ENCODE peak calls at places on chromosomes 6 and 20, in six cellular contexts. T is PC-3; G is heart right ventricle; F is sigmoid colon; U is cardiac muscle cell; B is CD8-positive, alpha-beta memory T cell. R is an unnamed sample.

GRCh38 chr6:105178110-105178509 is 1.7 kb downstream of the POPDC3 start:
- DNase-seq in T (peak), G (no peak), F (no peak), U (no peak), B (no peak), R (peak)

GRCh38 chr6:12335131-12335527 is 45.0 kb downstream of the EDN1 start:
- DNase-seq in T (no peak), G (no peak), F (no peak), U (no peak), B (no peak), R (no peak)

GRCh38 chr6:132320007-132320406 is 81.3 kb downstream of the MOXD1 start:
- DNase-seq in T (no peak), G (no peak), F (no peak), U (no peak), B (no peak), R (no peak)

GRCh38 chr20:19887566-19888268 is 129.4 kb upstream of the NAA20 start:
- DNase-seq in T (no peak), G (no peak), F (no peak), U (no peak), B (no peak), R (no peak)

GRCh38 chr20:24762371-24762770 is 186.7 kb upstream of the CST7 start:
- DNase-seq in T (no peak), G (no peak), F (no peak), U (no peak), B (no peak), R (no peak)

GRCh38 chr6:38933426-38933825 is 115.2 kb upstream of the GLP1R start:
- DNase-seq in T (peak), G (no peak), F (no peak), U (no peak), B (no peak), R (no peak)

GRCh38 chr6:119799633-119800032 is 450.1 kb upstream of the MAN1A1 start:
- DNase-seq in T (no peak), G (no peak), F (no peak), U (no peak), B (no peak), R (no peak)

GRCh38 chr20:33796263-33796906 is 14.8 kb upstream of the CHMP4B start:
- DNase-seq in T (peak), G (no peak), F (no peak), U (no peak), B (no peak), R (peak)

GRCh38 chr6:87333591-87334181 is 4.6 kb upstream of the GJB7 start:
- DNase-seq in T (no peak), G (no peak), F (no peak), U (no peak), B (peak), R (no peak)

GRCh38 chr20:62707981-62708521 is 585 bp upstream of the NTSR1 start:
- DNase-seq in T (peak), G (peak), F (no peak), U (no peak), B (no peak), R (no peak)

GRCh38 chr6:100186552-100186951 is 192.5 kb upstream of the MCHR2 start:
- DNase-seq in T (no peak), G (no peak), F (no peak), U (no peak), B (no peak), R (no peak)

GRCh38 chr6:18720075-18720474 is 332.9 kb downstream of the RNF144B start:
- DNase-seq in T (no peak), G (no peak), F (no peak), U (no peak), B (no peak), R (no peak)

GRCh38 chr6:87772597-87773530 is 70.8 kb upstream of the AKIRIN2 start:
- DNase-seq in T (no peak), G (no peak), F (no peak), U (peak), B (no peak), R (no peak)

GRCh38 chr20:10653593-10654288 is 20.1 kb downstream of the JAG1 start:
- DNase-seq in T (no peak), G (no peak), F (peak), U (peak), B (no peak), R (no peak)

DNA sequence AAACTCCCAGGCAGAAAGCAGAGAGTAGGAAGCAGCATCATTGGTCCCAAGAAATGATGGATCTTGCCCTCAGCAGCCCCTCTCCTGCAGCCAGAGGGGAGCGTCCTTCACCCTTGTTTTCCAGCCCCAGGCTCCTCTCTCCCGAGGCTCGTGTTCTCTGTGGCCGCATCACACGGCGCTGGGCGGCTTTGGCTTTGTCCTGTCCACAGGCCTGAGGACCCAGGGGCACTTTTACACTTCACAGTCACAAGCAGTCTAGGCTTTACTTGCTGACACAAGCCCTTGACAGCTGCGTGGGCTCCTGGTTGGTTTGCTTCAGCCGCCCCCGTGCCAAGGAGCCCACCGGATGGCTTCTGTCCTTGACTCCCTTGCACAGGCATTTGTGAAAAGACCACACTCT is 175.4 kb upstream of the THBS2 start:
- DNase-seq in T (no peak), G (no peak), F (no peak), U (no peak), B (no peak), R (no peak)
- H3K27ac ChIP-seq in T (no peak), G (no peak), F (peak), U (no peak), B (no peak), R (no peak)

DNA sequence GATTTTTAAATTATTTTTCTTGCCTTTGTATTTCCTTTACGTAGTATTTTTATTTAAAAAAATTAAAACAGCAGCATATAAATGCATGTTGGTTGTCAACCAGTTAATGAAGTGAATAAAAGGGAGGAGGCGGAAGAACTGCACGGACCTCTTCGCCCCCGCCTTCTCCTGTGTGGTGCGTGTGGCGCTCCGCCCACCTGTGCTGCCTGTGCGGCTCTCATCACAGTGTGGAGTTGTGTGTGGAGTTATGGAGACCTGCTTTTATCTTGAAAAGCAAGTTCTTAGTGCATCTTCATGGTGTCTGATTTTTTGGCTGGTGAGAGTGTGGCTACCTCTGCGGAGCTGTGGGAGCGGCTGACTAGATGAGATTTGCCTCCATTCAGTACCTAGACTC is 58.4 kb downstream of the PTPN1 start:
- DNase-seq in T (no peak), G (no peak), F (no peak), U (no peak), B (no peak), R (no peak)
- H3K27ac ChIP-seq in T (no peak), G (no peak), F (no peak), U (no peak), B (no peak), R (no peak)

GRCh38 chr6:155014715-155015300 is 19.7 kb downstream of the TIAM2 start:
- DNase-seq in T (peak), G (no peak), F (no peak), U (no peak), B (no peak), R (no peak)
- H3K27ac ChIP-seq in T (no peak), G (no peak), F (no peak), U (no peak), B (no peak), R (no peak)

GRCh38 chr6:25175656-25176055 is 103.5 kb upstream of the CARMIL1 start:
- DNase-seq in T (peak), G (no peak), F (no peak), U (no peak), B (no peak), R (no peak)
- H3K27ac ChIP-seq in T (peak), G (no peak), F (peak), U (no peak), B (no peak), R (peak)

DNA sequence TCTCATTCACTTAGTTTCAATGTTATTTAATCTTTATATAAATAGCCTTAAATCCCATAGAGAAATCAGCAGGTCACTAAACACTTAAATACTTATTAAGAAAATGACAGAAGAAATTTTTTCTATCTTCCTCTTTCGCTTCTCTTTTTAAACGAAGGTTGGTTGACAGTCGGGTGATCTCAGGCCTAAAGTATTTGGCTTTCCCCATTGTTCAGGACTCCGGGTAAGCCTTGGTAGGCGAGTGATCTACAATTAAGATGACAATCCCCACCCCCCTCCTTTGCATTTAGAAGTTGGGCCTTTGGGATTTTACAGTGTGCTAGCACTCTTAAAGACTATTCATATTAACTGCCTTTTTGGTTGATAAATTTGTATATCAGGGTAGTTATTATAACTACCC is 19.7 kb upstream of the UTRN start:
- DNase-seq in T (peak), G (no peak), F (no peak), U (peak), B (no peak), R (no peak)
- H3K27ac ChIP-seq in T (peak), G (peak), F (peak), U (peak), B (no peak), R (peak)

GRCh38 chr6:46628976-46629375 is 23.6 kb downstream of the CYP39A1 start:
- DNase-seq in T (no peak), G (no peak), F (no peak), U (no peak), B (no peak), R (no peak)

GRCh38 chr6:46628498-46628897 is 24.1 kb downstream of the CYP39A1 start:
- DNase-seq in T (no peak), G (no peak), F (no peak), U (peak), B (no peak), R (no peak)

GRCh38 chr6:46629698-46630097 is 22.9 kb downstream of the CYP39A1 start:
- DNase-seq in T (no peak), G (no peak), F (no peak), U (no peak), B (no peak), R (no peak)

GRCh38 chr6:46635462-46635861 is 17.2 kb downstream of the CYP39A1 start:
- DNase-seq in T (no peak), G (no peak), F (no peak), U (no peak), B (no peak), R (no peak)

GRCh38 chr6:46632053-46632452 is 20.6 kb downstream of the CYP39A1 start:
- DNase-seq in T (no peak), G (no peak), F (no peak), U (no peak), B (no peak), R (no peak)
- H3K27ac ChIP-seq in T (no peak), G (no peak), F (no peak), U (no peak), B (no peak), R (no peak)

GRCh38 chr6:107666084-107666981 is 157.8 kb downstream of the SCML4 start:
- DNase-seq in T (peak), G (no peak), F (no peak), U (no peak), B (no peak), R (no peak)
- H3K27ac ChIP-seq in T (peak), G (no peak), F (peak), U (peak), B (no peak), R (no peak)

GRCh38 chr6:2684766-2685754 is 65.7 kb downstream of the MYLK4 start:
- DNase-seq in T (no peak), G (no peak), F (no peak), U (no peak), B (no peak), R (no peak)

GRCh38 chr6:2680264-2680908 is 70.3 kb downstream of the MYLK4 start:
- DNase-seq in T (no peak), G (no peak), F (no peak), U (no peak), B (no peak), R (no peak)

GRCh38 chr6:2687456-2687855 is 63.3 kb downstream of the MYLK4 start:
- DNase-seq in T (no peak), G (no peak), F (no peak), U (no peak), B (no peak), R (no peak)

GRCh38 chr6:2688416-2689064 is 62.2 kb downstream of the MYLK4 start:
- DNase-seq in T (peak), G (no peak), F (no peak), U (no peak), B (no peak), R (peak)

DNA sequence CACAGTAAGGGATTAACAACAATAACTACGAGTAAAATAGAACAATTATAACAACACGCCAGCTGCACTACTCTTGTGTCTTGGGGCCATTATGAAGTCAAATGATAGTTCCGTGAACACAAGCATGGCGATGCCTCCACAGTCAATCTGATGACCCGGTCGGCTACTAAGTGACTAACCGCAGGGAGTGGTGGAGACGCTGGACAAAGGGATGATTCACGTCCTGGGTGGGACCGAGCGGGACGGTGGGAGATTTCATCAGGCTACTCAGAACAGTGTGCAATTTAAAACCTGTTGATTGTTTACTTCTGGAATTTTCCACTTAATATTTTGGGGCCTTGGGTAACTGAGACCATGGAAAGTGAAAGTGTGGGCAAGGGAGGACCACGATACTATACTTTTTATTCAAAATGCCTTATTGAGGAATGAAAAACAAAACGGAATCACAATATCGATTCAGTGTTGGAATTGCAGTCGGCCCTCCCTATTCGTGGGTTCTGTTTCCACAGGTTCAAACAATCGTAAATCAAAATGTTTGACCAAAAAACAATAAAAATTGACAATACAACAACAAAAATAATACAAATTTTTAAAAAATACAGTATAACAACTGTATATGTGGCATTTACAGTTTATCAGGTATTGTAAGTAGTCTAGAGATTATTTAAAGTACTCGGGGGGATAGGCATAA is 66.5 kb downstream of the MYLK4 start:
- DNase-seq in T (peak), G (no peak), F (no peak), U (no peak), B (no peak), R (no peak)
- H3K27ac ChIP-seq in T (peak), G (no peak), F (no peak), U (no peak), B (no peak), R (peak)

R was measured in epithelial cell of prostate.